ENCODE peak calls at places on chromosomes 6 and 20, in five cellular contexts. B is activated CD4-positive, alpha-beta T cell treated with anti-CD3 and anti-CD28 coated beads, Interleukin-2, amount 50 U/mL, for 24 hours; E is NCI-H1092 treated with DMSO at 0.1 percent for 48 hours; K is hepatocyte; V is T follicular helper cell. X is an unnamed sample.

GRCh38 chr6:99790679-99791078 is 184.0 kb downstream of the PRDM13 start:
- DNase-seq in V (no peak), K (no peak), B (no peak), E (peak), X (no peak)

GRCh38 chr6:31356216-31356945 is 598 bp downstream of the HLA-B start:
- DNase-seq in B (no peak), E (no peak), K (peak), V (no peak), X (peak)

GRCh38 chr20:13220857-13221297 is at the start of gene ISM1:
- DNase-seq in K (peak), B (peak), E (peak), V (peak), X (no peak)

GRCh38 chr6:144104898-144105487 is 9.6 kb upstream of the SF3B5 start:
- DNase-seq in V (peak), K (peak), B (peak), E (peak), X (peak)

GRCh38 chr6:85516168-85516567 is 66.3 kb downstream of the NT5E start:
- DNase-seq in V (no peak), E (no peak), K (no peak), B (no peak), X (no peak)

GRCh38 chr6:48449002-48449401 is 338.0 kb upstream of the PTCHD4 start:
- DNase-seq in E (no peak), K (no peak), V (no peak), B (no peak), X (no peak)

GRCh38 chr6:25266425-25267135 is 12.6 kb upstream of the CARMIL1 start:
- DNase-seq in V (no peak), E (no peak), K (no peak), B (no peak), X (no peak)

GRCh38 chr6:5997420-5998093 is 9.2 kb downstream of the NRN1 start:
- DNase-seq in V (no peak), E (no peak), B (no peak), K (no peak), X (no peak)

GRCh38 chr6:85641916-85642773 is 541 bp downstream of the SYNCRIP start:
- DNase-seq in E (peak), K (peak), V (peak), B (peak), X (peak)

GRCh38 chr6:110567957-110568696 is 91.7 kb upstream of the SLC22A16 start:
- DNase-seq in E (no peak), V (no peak), K (no peak), B (no peak), X (no peak)

X was measured in colonic mucosa.